ENCODE peak calls at places on chromosomes 12 and 14, in seven cellular contexts. H, L, K, Q, V, R and U are unnamed samples.

GRCh38 chr14:89509891-89510290 is 92.9 kb upstream of the FOXN3 start:
- DNase-seq in H (peak; percentile 83), L (no peak), K (peak; percentile 10), Q (no peak), V (peak; percentile 87), R (no peak), U (no peak)

GRCh38 chr14:99479903-99480855 is 480 bp downstream of the SETD3 start:
- DNase-seq in H (peak; percentile 65), L (peak; percentile 90), K (peak; percentile 46), Q (peak; percentile 67), V (peak; percentile 73), R (peak; percentile 68), U (no peak)

GRCh38 chr12:108642269-108642870 is 8.7 kb upstream of the SELPLG start:
- DNase-seq in H (no peak), L (no peak), K (no peak), Q (no peak), V (no peak), R (no peak), U (no peak)

GRCh38 chr12:78636253-78636855 is 228.2 kb upstream of the SYT1 start:
- DNase-seq in H (no peak), L (no peak), K (peak; percentile 83), Q (no peak), V (no peak), R (no peak), U (no peak)

GRCh38 chr12:75446857-75447256 is 33.7 kb upstream of the GLIPR1 start:
- DNase-seq in H (peak; percentile 80), L (no peak), K (no peak), Q (no peak), V (peak; percentile 85), R (no peak), U (no peak)

GRCh38 chr12:103800252-103800771 is 40.7 kb downstream of the NT5DC3 start:
- DNase-seq in H (peak; percentile 80), L (peak; percentile 82), K (peak; percentile 84), Q (peak; percentile 73), V (peak; percentile 86), R (no peak), U (no peak)

GRCh38 chr12:45503887-45504286 is 225.6 kb upstream of the ARID2 start:
- DNase-seq in H (peak; percentile 2), L (no peak), K (no peak), Q (no peak), V (peak; percentile 13), R (no peak), U (no peak)

GRCh38 chr12:77120156-77120555 is 54.8 kb upstream of the E2F7 start:
- DNase-seq in H (peak; percentile 47), L (no peak), K (no peak), Q (no peak), V (peak; percentile 66), R (no peak), U (no peak)

GRCh38 chr14:64763801-64764511 is 59.7 kb downstream of the PLEKHG3 start:
- DNase-seq in H (peak; percentile 21), L (peak; percentile 75), K (peak; percentile 60), Q (no peak), V (peak; percentile 37), R (peak; percentile 46), U (no peak)

GRCh38 chr12:44000309-44000952 is 164.6 kb downstream of the TMEM117 start:
- DNase-seq in H (peak; percentile 8), L (no peak), K (peak; percentile 87), Q (no peak), V (peak; percentile 25), R (peak; percentile 89), U (peak; percentile 76)

GRCh38 chr12:106145539-106146447 is 7.0 kb upstream of the NUAK1 start:
- DNase-seq in H (no peak), L (no peak), K (no peak), Q (no peak), V (no peak), R (no peak), U (no peak)

GRCh38 chr12:124867389-124867930 is 3.8 kb upstream of the SCARB1 start:
- DNase-seq in H (peak; percentile 70), L (no peak), K (no peak), Q (no peak), V (peak; percentile 77), R (no peak), U (no peak)

GRCh38 chr12:86801439-86801838 is 545.2 kb upstream of the MGAT4C start:
- DNase-seq in H (no peak), L (no peak), K (no peak), Q (no peak), V (peak; percentile 5), R (no peak), U (no peak)

GRCh38 chr12:92139634-92140555 is 5.8 kb downstream of the BTG1 start:
- DNase-seq in H (peak; percentile 57), L (no peak), K (no peak), Q (no peak), V (peak; percentile 64), R (peak; percentile 38), U (no peak)

GRCh38 chr12:3107071-3107583 is 29.9 kb downstream of the TSPAN9 start:
- DNase-seq in H (peak; percentile 77), L (no peak), K (peak; percentile 75), Q (no peak), V (peak; percentile 84), R (peak; percentile 48), U (no peak)

GRCh38 chr12:48996794-48997718 is 2.1 kb downstream of the DDN start:
- DNase-seq in H (peak; percentile 37), L (peak; percentile 91), K (peak; percentile 87), Q (peak; percentile 84), V (peak; percentile 60), R (peak; percentile 95), U (no peak)

GRCh38 chr12:7961395-7962188 is 25.6 kb upstream of the SLC2A3 start:
- DNase-seq in H (peak; percentile 60), L (no peak), K (no peak), Q (no peak), V (peak; percentile 60), R (no peak), U (no peak)

GRCh38 chr12:53743277-53744129 is 8.3 kb downstream of the CISTR start:
- DNase-seq in H (no peak), L (peak; percentile 75), K (peak; percentile 76), Q (peak; percentile 12), V (peak; percentile 32), R (peak; percentile 86), U (no peak)

GRCh38 chr12:127083028-127083949 is 1183.7 kb upstream of the TMEM132C start:
- DNase-seq in H (peak; percentile 79), L (no peak), K (peak; percentile 86), Q (no peak), V (peak; percentile 84), R (peak; percentile 61), U (no peak)

DNA sequence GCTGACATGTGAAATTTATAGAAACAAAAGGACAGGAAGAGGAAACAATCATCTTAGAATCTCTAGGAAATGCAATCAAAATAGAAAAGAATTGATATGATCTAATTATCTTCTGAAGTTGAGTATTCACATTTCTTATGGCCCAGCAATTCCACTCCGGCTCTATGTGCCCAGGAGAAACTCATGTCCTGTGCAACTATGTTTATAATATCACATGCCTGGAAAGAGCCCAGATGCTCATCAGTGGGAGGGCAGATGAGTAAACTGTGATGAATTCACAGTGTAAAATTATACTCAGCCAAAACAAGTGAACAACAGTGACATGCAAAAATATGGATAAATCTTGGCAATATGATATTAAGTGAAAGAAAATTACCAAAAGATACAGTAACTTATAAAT is 7.6 kb downstream of the SMOC1 start:
- DNase-seq in H (peak; percentile 22), L (no peak), K (no peak), Q (no peak), V (peak; percentile 30), R (no peak), U (no peak)
- H3K4me1 ChIP-seq in H (peaks cover 6% of the 10 kb centered on the region), L (no peaks in the 10 kb centered on the region), K (no peaks in the 10 kb centered on the region), Q (peaks cover 6% of the 10 kb centered on the region), V (no peaks in the 10 kb centered on the region), R (peaks cover 12% of the 10 kb centered on the region), U (no peaks in the 10 kb centered on the region)

GRCh38 chr14:61563162-61563511 is 132.2 kb upstream of the HIF1A start:
- DNase-seq in H (no peak), L (no peak), K (no peak), Q (no peak), V (no peak), R (no peak), U (no peak)
- H3K4me3 ChIP-seq in H (no peak overlapping the region), L (no peak overlapping the region), K (no peak overlapping the region), Q (no peak overlapping the region), V (no peak overlapping the region), R (no peak overlapping the region), U (no peak overlapping the region)

GRCh38 chr14:32432813-32433538 is 103.9 kb downstream of the AKAP6 start:
- DNase-seq in H (no peak), L (no peak), K (no peak), Q (peak; percentile 27), V (no peak), R (no peak), U (no peak)
- H3K4me1 ChIP-seq in H (peaks cover 11% of the 10 kb centered on the region), L (no peaks in the 10 kb centered on the region), K (no peaks in the 10 kb centered on the region), Q (peaks cover 24% of the 10 kb centered on the region), V (no peaks in the 10 kb centered on the region), R (no peaks in the 10 kb centered on the region), U (no peaks in the 10 kb centered on the region)

GRCh38 chr14:106513302-106513701 is 986.9 kb downstream of the TMEM121 start:
- DNase-seq in H (no peak), L (no peak), K (no peak), Q (no peak), V (no peak), R (no peak), U (no peak)
- H3K4me3 ChIP-seq in H (no peak overlapping the region), L (no peak overlapping the region), K (no peak overlapping the region), Q (no peak overlapping the region), V (no peak overlapping the region), R (no peak overlapping the region), U (no peak overlapping the region)